ENCODE peak calls at places on chromosomes 13 and 19, in nine cellular contexts. Z is A549, C is GM23338, K is K562, V is HL-60, E is HCT116, B is HepG2, U is SK-N-SH, Y is GM12878. H is an unnamed sample.

GRCh38 chr13:36445278-36445677 is 13.0 kb downstream of the CCNA1 start:
- DNase-seq in Z (no peak), C (no peak), K (no peak), V (peak; percentile 79), E (no peak), B (no peak), U (no peak), Y (no peak), H (no peak)

GRCh38 chr13:76813874-76814273 is 72.3 kb downstream of the KCTD12 start:
- DNase-seq in Z (no peak), C (no peak), K (no peak), V (peak; percentile 88), E (no peak), B (peak; percentile 15), U (no peak), Y (no peak), H (no peak)

GRCh38 chr19:33246729-33247440 is 21.2 kb upstream of the SLC7A10 start:
- DNase-seq in Z (no peak), C (no peak), K (no peak), V (no peak), E (no peak), B (no peak), U (peak; percentile 37), Y (no peak), H (no peak)

GRCh38 chr19:4337906-4338440 is 654 bp downstream of the STAP2 start:
- DNase-seq in Z (no peak), C (peak; percentile 51), K (peak; percentile 75), V (no peak), E (no peak), B (peak; percentile 76), U (no peak), Y (no peak), H (no peak)

GRCh38 chr19:49888478-49888901 is 8.2 kb downstream of the IL4I1 start:
- DNase-seq in Z (no peak), C (no peak), K (no peak), V (no peak), E (no peak), B (no peak), U (no peak), Y (no peak), H (no peak)

GRCh38 chr13:46951516-46951915 is 54.7 kb upstream of the HTR2A start:
- DNase-seq in Z (no peak), C (no peak), K (no peak), V (no peak), E (peak; percentile 27), B (no peak), U (no peak), Y (no peak), H (no peak)

GRCh38 chr19:1445932-1446712 is 3.8 kb upstream of the APC2 start:
- DNase-seq in Z (peak; percentile 67), C (peak; percentile 75), K (peak; percentile 77), V (no peak), E (no peak), B (no peak), U (peak; percentile 99), Y (no peak), H (no peak)

GRCh38 chr19:3549816-3550215 is 7.6 kb downstream of the MFSD12 start:
- DNase-seq in Z (no peak), C (no peak), K (no peak), V (no peak), E (no peak), B (no peak), U (peak; percentile 16), Y (no peak), H (no peak)

GRCh38 chr19:18208098-18208951 is 4.5 kb upstream of the RAB3A start:
- DNase-seq in Z (no peak), C (peak; percentile 80), K (peak; percentile 71), V (peak; percentile 36), E (no peak), B (no peak), U (peak; percentile 88), Y (no peak), H (no peak)

GRCh38 chr13:66114127-66114526 is 1116.0 kb downstream of the PCDH9 start:
- DNase-seq in Z (no peak), C (no peak), K (no peak), V (no peak), E (no peak), B (no peak), U (peak; percentile 2), Y (no peak), H (no peak)
- H3K27ac ChIP-seq in Z (no peak overlapping the region), C (no peak overlapping the region), K (no peak overlapping the region), V (no peak overlapping the region), E (no peak overlapping the region), B (no peak overlapping the region), U (no peak overlapping the region), Y (no peak overlapping the region), H (no peak overlapping the region)

GRCh38 chr13:75231235-75231634 is 250.7 kb downstream of the TBC1D4 start:
- DNase-seq in Z (no peak), C (no peak), K (no peak), V (no peak), E (no peak), B (no peak), U (no peak), Y (no peak), H (no peak)

DNA sequence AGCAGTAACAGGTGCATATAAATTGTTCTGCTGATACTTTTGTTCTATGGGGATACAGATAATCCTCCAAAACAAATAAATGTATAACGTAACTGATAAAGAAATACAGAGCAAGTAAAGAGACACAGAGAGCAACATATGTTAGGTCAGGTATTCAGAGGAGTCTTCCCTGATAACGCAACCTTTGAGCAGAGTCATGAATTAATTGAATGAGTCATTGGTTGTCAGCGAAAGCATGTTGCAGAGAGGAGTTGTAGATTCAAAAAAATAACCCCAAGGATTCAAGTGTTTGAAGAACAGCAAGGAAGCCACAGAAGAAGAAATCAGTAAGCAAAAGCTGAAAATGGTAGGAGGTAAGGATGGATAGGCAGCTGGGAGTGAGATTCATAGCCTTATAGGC is 245.2 kb downstream of the TBC1D4 start:
- DNase-seq in Z (no peak), C (no peak), K (no peak), V (no peak), E (no peak), B (no peak), U (no peak), Y (no peak), H (no peak)
- TF ChIP-seq REST in Z (no peak), C (no peak), K (no peak), V (no peak), E (no peak), B (no peak), U (no peak), Y (no peak), H (no peak)

GRCh38 chr19:10230155-10230903 is 802 bp downstream of the S1PR2 start:
- DNase-seq in Z (no peak), C (peak; percentile 87), K (no peak), V (no peak), E (no peak), B (no peak), U (peak; percentile 83), Y (no peak), H (no peak)

GRCh38 chr19:10228925-10229324 is 2.2 kb downstream of the S1PR2 start:
- DNase-seq in Z (peak; percentile 59), C (peak; percentile 87), K (peak; percentile 71), V (peak; percentile 33), E (no peak), B (peak; percentile 48), U (peak; percentile 45), Y (no peak), H (no peak)

GRCh38 chr19:10228393-10228792 is 2.7 kb downstream of the S1PR2 start:
- DNase-seq in Z (no peak), C (no peak), K (no peak), V (peak; percentile 66), E (no peak), B (no peak), U (no peak), Y (no peak), H (no peak)

GRCh38 chr19:10231624-10232228 is 595 bp upstream of the S1PR2 start:
- DNase-seq in Z (no peak), C (no peak), K (no peak), V (no peak), E (no peak), B (no peak), U (no peak), Y (no peak), H (no peak)

GRCh38 chr19:10230904-10231623 is at the start of gene S1PR2:
- DNase-seq in Z (peak; percentile 50), C (peak; percentile 91), K (peak; percentile 92), V (peak; percentile 51), E (peak; percentile 49), B (peak; percentile 36), U (peak; percentile 97), Y (no peak), H (no peak)
- H3K27ac ChIP-seq in Z (peak within 1 kb of the TSS; percentile 85), C (peak within 1 kb of the TSS; percentile 84), K (peak within 1 kb of the TSS; percentile 83), V (peak within 1 kb of the TSS; percentile 57), E (peak within 1 kb of the TSS; percentile 85), B (no peak within 1 kb of the TSS), U (peak within 1 kb of the TSS; percentile 54), Y (peak within 1 kb of the TSS; percentile 97), H (peak within 1 kb of the TSS; percentile 39)

GRCh38 chr13:45242524-45242923 is 41.7 kb upstream of the KCTD4 start:
- DNase-seq in Z (no peak), C (no peak), K (no peak), V (no peak), E (no peak), B (no peak), U (no peak), Y (no peak), H (no peak)

GRCh38 chr13:45238945-45239795 is 38.3 kb upstream of the KCTD4 start:
- DNase-seq in Z (no peak), C (no peak), K (no peak), V (no peak), E (no peak), B (no peak), U (no peak), Y (no peak), H (no peak)

GRCh38 chr13:45242070-45242469 is 41.2 kb upstream of the KCTD4 start:
- DNase-seq in Z (no peak), C (no peak), K (no peak), V (peak; percentile 28), E (peak; percentile 15), B (no peak), U (peak; percentile 10), Y (no peak), H (no peak)

GRCh38 chr13:45243072-45243471 is 42.2 kb upstream of the KCTD4 start:
- DNase-seq in Z (no peak), C (no peak), K (no peak), V (no peak), E (no peak), B (no peak), U (no peak), Y (no peak), H (no peak)
- TF ChIP-seq REST in Z (no peak), C (no peak), K (no peak), V (no peak), E (no peak), B (no peak), U (no peak), Y (no peak), H (no peak)

H was measured in Panc1.